ENCODE peak calls at places on chromosomes 16 and 17, in eight cellular contexts. E, Q, U, Z, V, A, M and J are unnamed samples.
A peak's percentile ranks its signal among the peaks of the same experiment; 100 is the strongest.

GRCh38 chr16:16917201-16917600 is 538.3 kb downstream of the NPIPA7 start:
- DNase-seq in E (no peak), Q (no peak), U (no peak), Z (no peak), V (no peak), A (no peak), M (no peak), J (no peak)

GRCh38 chr17:82655523-82655922 is 7.3 kb upstream of the WDR45B start:
- DNase-seq in E (no peak), Q (no peak), U (no peak), Z (peak; percentile 33), V (no peak), A (no peak), M (no peak), J (no peak)

GRCh38 chr17:17513626-17514025 is 17.4 kb upstream of the RASD1 start:
- DNase-seq in E (no peak), Q (no peak), U (no peak), Z (peak; percentile 39), V (no peak), A (no peak), M (no peak), J (no peak)

GRCh38 chr17:64687959-64688358 is 25.9 kb upstream of the SMURF2 start:
- DNase-seq in E (no peak), Q (no peak), U (peak; percentile 69), Z (no peak), V (no peak), A (no peak), M (no peak), J (no peak)

GRCh38 chr17:32302860-32303649 is 37.4 kb downstream of the RHBDL3 start:
- DNase-seq in E (no peak), Q (no peak), U (no peak), Z (no peak), V (no peak), A (peak; percentile 37), M (no peak), J (no peak)

GRCh38 chr16:24036614-24037013 is 200.8 kb downstream of the PRKCB start:
- DNase-seq in E (peak; percentile 7), Q (peak; percentile 19), U (peak; percentile 43), Z (no peak), V (peak; percentile 54), A (peak; percentile 52), M (peak; percentile 17), J (no peak)

GRCh38 chr17:266701-267656 is 85.5 kb upstream of the DOC2B start:
- DNase-seq in E (no peak), Q (no peak), U (no peak), Z (peak; percentile 74), V (no peak), A (no peak), M (no peak), J (peak; percentile 61)

GRCh38 chr16:51095114-51095872 is 55.8 kb downstream of the SALL1 start:
- DNase-seq in E (no peak), Q (no peak), U (no peak), Z (no peak), V (no peak), A (no peak), M (no peak), J (no peak)

GRCh38 chr16:18965555-18965954 is 18.2 kb upstream of the TMC7 start:
- DNase-seq in E (no peak), Q (no peak), U (no peak), Z (no peak), V (no peak), A (no peak), M (no peak), J (no peak)

GRCh38 chr17:21313320-21313719 is 28.8 kb downstream of the MAP2K3 start:
- DNase-seq in E (no peak), Q (no peak), U (no peak), Z (peak; percentile 32), V (no peak), A (no peak), M (no peak), J (peak; percentile 48)

GRCh38 chr17:36463916-36464764 is 22.3 kb upstream of the ZNHIT3 start:
- DNase-seq in E (no peak), Q (peak; percentile 1), U (peak; percentile 57), Z (peak; percentile 72), V (peak; percentile 83), A (peak; percentile 73), M (no peak), J (no peak)